ENCODE peak calls at places on chromosomes 1 and 21, in four cellular contexts. Z, I, Y and J are unnamed samples. For H3K27me3, the result is how much of the 10 kb centered on the place peaks cover.

GRCh38 chr1:150487763-150488115 is 520 bp downstream of the TARS2 start:
- DNase-seq in Z (no peak), I (no peak), Y (no peak), J (no peak)

GRCh38 chr1:90000934-90001676 is 6.2 kb downstream of the ZNF326 start:
- DNase-seq in Z (no peak), I (no peak), Y (no peak), J (no peak)

GRCh38 chr1:41378222-41378621 is 17.0 kb downstream of the FOXO6 start:
- DNase-seq in Z (no peak), I (no peak), Y (no peak), J (no peak)

GRCh38 chr1:179230721-179231120 is 1.2 kb upstream of the ABL2 start:
- DNase-seq in Z (no peak), I (no peak), Y (no peak), J (no peak)

GRCh38 chr1:228284521-228284920 is 76.7 kb downstream of the OBSCN start:
- DNase-seq in Z (no peak), I (peak), Y (no peak), J (no peak)

GRCh38 chr1:195202271-195202670 is 1406.0 kb downstream of the KCNT2 start:
- DNase-seq in Z (peak), I (no peak), Y (no peak), J (no peak)

GRCh38 chr1:205294175-205294913 is 27.2 kb downstream of the NUAK2 start:
- DNase-seq in Z (peak), I (no peak), Y (peak), J (peak)

GRCh38 chr1:34983700-34984355 is 1.3 kb downstream of the TMEM35B start:
- DNase-seq in Z (peak), I (no peak), Y (no peak), J (no peak)

GRCh38 chr1:206107168-206107544 is 10.0 kb downstream of the AVPR1B start:
- DNase-seq in Z (no peak), I (no peak), Y (no peak), J (no peak)

GRCh38 chr1:21963477-21964217 is 13.2 kb upstream of the CELA3B start:
- DNase-seq in Z (peak), I (peak), Y (peak), J (peak)

GRCh38 chr1:920506-920905 is 3.2 kb upstream of the SAMD11 start:
- DNase-seq in Z (no peak), I (no peak), Y (no peak), J (peak)

GRCh38 chr1:241639653-241640148 is 468 bp downstream of the CHML start:
- DNase-seq in Z (no peak), I (peak), Y (peak), J (peak)

GRCh38 chr1:78081980-78082860 is 36.5 kb downstream of the GIPC2 start:
- DNase-seq in Z (peak), I (no peak), Y (no peak), J (no peak)

GRCh38 chr1:36992139-36992940 is 42.0 kb downstream of the GRIK3 start:
- DNase-seq in Z (no peak), I (no peak), Y (no peak), J (no peak)

GRCh38 chr1:202214089-202214843 is 20.7 kb downstream of the LGR6 start:
- DNase-seq in Z (no peak), I (peak), Y (no peak), J (no peak)

GRCh38 chr1:41341365-41341683 is 19.9 kb upstream of the FOXO6 start:
- DNase-seq in Z (no peak), I (no peak), Y (no peak), J (no peak)

GRCh38 chr21:19123053-19123452 is 719.5 kb upstream of the TMPRSS15 start:
- DNase-seq in Z (no peak), I (no peak), Y (no peak), J (no peak)

GRCh38 chr1:59272507-59272906 is 24.4 kb upstream of the FGGY start:
- DNase-seq in Z (peak), I (no peak), Y (no peak), J (no peak)

GRCh38 chr1:167634435-167634834 is 4.4 kb downstream of the RCSD1 start:
- DNase-seq in Z (no peak), I (no peak), Y (no peak), J (no peak)

GRCh38 chr1:204711947-204712701 is 26.6 kb upstream of the LRRN2 start:
- DNase-seq in Z (no peak), I (peak), Y (no peak), J (peak)

GRCh38 chr1:26630634-26631033 is 65.2 kb upstream of the ARID1A start:
- DNase-seq in Z (no peak), I (no peak), Y (no peak), J (no peak)

GRCh38 chr1:115156826-115157468 is 67.6 kb upstream of the TSPAN2 start:
- DNase-seq in Z (no peak), I (no peak), Y (no peak), J (no peak)

GRCh38 chr1:91609571-91609970 is 108.9 kb downstream of the CDC7 start:
- DNase-seq in Z (peak), I (no peak), Y (no peak), J (no peak)

GRCh38 chr1:21022279-21023040 is 154.2 kb downstream of the EIF4G3 start:
- DNase-seq in Z (peak), I (peak), Y (peak), J (peak)

GRCh38 chr1:107535091-107535490 is 394.3 kb downstream of the NTNG1 start:
- DNase-seq in Z (no peak), I (peak), Y (no peak), J (no peak)

GRCh38 chr1:32539584-32540571 is 651 bp downstream of the ZBTB8A start:
- DNase-seq in Z (peak), I (peak), Y (peak), J (peak)

GRCh38 chr1:17475729-17476128 is 36.3 kb upstream of the RCC2 start:
- DNase-seq in Z (peak), I (no peak), Y (no peak), J (no peak)

GRCh38 chr1:5744342-5744741 is 247.9 kb downstream of the NPHP4 start:
- DNase-seq in Z (no peak), I (no peak), Y (no peak), J (no peak)

GRCh38 chr1:161954050-161954449 is 69.6 kb downstream of the OLFML2B start:
- DNase-seq in Z (no peak), I (no peak), Y (no peak), J (no peak)

GRCh38 chr1:36864182-36865079 is 169.9 kb downstream of the GRIK3 start:
- DNase-seq in Z (no peak), I (no peak), Y (no peak), J (no peak)

GRCh38 chr1:180309338-180309737 is 79.3 kb downstream of the LHX4 start:
- DNase-seq in Z (peak), I (no peak), Y (no peak), J (no peak)

GRCh38 chr1:43438576-43439120 is 15.1 kb downstream of the HYI start:
- DNase-seq in Z (no peak), I (peak), Y (peak), J (peak)

GRCh38 chr1:84692391-84692790 is 2.1 kb upstream of the SSX2IP start:
- DNase-seq in Z (no peak), I (no peak), Y (no peak), J (no peak)
- H3K4me3 ChIP-seq in Z (no peak), I (no peak), Y (no peak), J (no peak)

GRCh38 chr1:65940131-65940530 is 147.4 kb downstream of the PDE4B start:
- DNase-seq in Z (no peak), I (no peak), Y (no peak), J (no peak)
- H3K27me3 ChIP-seq in Z (under half), I (under half), Y (under half), J (under half)

GRCh38 chr1:15835205-15835740 is 12.2 kb upstream of the SPEN start:
- DNase-seq in Z (no peak), I (peak), Y (no peak), J (no peak)
- TF ChIP-seq POLR2A in Z (no peak), I (no peak), Y (no peak), J (no peak)

GRCh38 chr1:117967472-117967871 is 37.9 kb downstream of the WDR3 start:
- DNase-seq in Z (peak), I (no peak), Y (no peak), J (no peak)
- H3K4me3 ChIP-seq in Z (no peak), I (no peak), Y (no peak), J (no peak)

GRCh38 chr1:39642796-39643195 is 3.4 kb upstream of the HEYL start:
- DNase-seq in Z (peak), I (no peak), Y (peak), J (no peak)
- H3K27me3 ChIP-seq in Z (under half), I (under half), Y (under half), J (under half)

GRCh38 chr1:169889871-169890270 is 3.8 kb downstream of the SCYL3 start:
- DNase-seq in Z (no peak), I (no peak), Y (no peak), J (no peak)

GRCh38 chr1:169892819-169893644 is 664 bp downstream of the SCYL3 start:
- DNase-seq in Z (peak), I (peak), Y (peak), J (peak)

GRCh38 chr1:169892176-169892818 is 1.4 kb downstream of the SCYL3 start:
- DNase-seq in Z (no peak), I (no peak), Y (no peak), J (no peak)

GRCh38 chr1:169890761-169891538 is 2.7 kb downstream of the SCYL3 start:
- DNase-seq in Z (no peak), I (peak), Y (no peak), J (no peak)

DNA sequence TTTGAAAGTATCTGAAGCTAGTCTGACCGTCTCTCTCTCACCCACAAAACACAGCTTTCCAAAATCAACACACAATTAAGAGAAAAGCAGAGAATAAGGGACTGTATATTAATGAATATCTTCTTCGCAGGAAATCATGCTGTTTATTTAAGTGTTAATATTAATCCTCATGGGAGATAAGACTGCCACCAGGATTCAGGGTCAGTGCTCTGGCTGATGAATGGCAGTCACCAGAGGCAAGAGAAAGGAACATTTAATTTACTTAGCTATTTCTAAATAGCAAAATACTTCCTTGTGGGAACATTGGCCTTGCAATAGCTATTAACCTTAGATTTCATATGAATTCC is 2.2 kb downstream of the SCYL3 start:
- DNase-seq in Z (no peak), I (no peak), Y (no peak), J (no peak)
- TF ChIP-seq POLR2A in Z (no peak), I (no peak), Y (no peak), J (no peak)

GRCh38 chr21:42102063-42102462 is 30.9 kb downstream of the UMODL1 start:
- DNase-seq in Z (no peak), I (no peak), Y (no peak), J (no peak)

GRCh38 chr21:42101246-42101645 is 30.1 kb downstream of the UMODL1 start:
- DNase-seq in Z (no peak), I (peak), Y (no peak), J (no peak)

GRCh38 chr21:42103843-42104242 is 32.7 kb downstream of the UMODL1 start:
- DNase-seq in Z (no peak), I (no peak), Y (no peak), J (no peak)

GRCh38 chr21:42102516-42102915 is 31.4 kb downstream of the UMODL1 start:
- DNase-seq in Z (no peak), I (no peak), Y (no peak), J (no peak)

DNA sequence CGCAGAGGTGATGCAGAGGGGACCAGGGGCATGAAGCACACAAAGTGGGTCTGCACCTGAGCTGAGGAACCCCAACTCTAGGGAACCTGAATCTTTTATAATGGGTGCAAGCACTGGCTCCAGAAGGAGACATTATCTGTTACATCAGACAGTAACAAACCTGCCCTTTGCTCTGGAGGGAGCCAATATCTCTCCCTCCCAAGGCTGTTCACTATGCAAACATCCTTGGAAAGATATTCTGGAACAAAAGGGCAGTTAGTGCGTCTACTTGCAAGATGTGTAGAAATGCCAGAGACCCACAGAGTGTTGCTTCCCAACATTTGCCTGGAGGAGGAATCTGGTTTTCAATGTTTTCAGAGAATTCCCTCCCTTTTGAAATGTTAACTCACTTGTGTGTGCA is 31.8 kb downstream of the UMODL1 start:
- DNase-seq in Z (no peak), I (no peak), Y (no peak), J (no peak)
- H3K4me3 ChIP-seq in Z (no peak), I (no peak), Y (no peak), J (no peak)

DNA sequence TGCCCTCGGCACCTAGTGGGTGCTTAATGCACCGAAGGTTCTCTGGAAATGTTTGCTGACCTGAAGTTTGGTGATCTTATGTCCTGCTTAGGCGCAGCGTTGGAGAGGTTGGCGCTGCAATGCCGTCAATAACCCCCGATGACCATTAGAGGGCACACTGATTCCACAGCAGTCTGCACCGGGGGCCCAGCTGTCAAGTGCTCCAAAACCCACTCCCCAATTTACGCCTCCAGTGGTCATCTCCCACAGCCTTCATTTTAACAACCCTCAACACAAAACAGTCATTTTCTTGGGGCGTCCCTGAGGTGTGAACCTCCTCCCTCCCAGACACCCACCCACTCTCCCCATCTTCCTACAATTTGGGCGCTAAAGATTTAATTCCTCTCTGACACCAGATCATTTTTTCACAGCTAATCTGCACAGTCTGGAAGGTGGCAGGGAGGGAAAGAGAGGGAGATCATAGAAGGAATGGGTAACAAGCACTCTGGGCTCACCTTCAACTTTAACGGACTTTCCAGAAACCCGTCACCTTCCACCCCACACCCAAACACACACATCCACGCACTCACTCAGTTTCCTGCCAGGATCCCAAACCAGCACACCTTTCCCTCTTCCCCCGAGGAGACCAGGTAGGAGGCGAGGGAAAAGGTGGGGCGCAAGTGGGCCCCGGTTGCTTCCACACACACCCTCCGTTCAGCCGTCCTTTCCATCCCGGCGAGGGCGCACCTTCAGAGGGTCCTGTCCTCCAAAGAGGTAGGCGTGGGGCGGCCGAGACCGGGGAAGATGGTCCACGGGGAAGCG is 570 bp upstream of the NPR1 start:
- DNase-seq in Z (peak), I (peak), Y (peak), J (peak)
- H3K27me3 ChIP-seq in Z (under half), I (under half), Y (under half), J (under half)

GRCh38 chr21:26130249-26130896 is 40.2 kb downstream of the APP start:
- DNase-seq in Z (peak), I (no peak), Y (no peak), J (no peak)
- TF ChIP-seq POLR2A in Z (no peak), I (no peak), Y (no peak), J (no peak)

GRCh38 chr1:185075476-185075875 is 30.1 kb downstream of the RNF2 start:
- DNase-seq in Z (no peak), I (no peak), Y (no peak), J (no peak)

GRCh38 chr1:185069202-185069601 is 23.8 kb downstream of the RNF2 start:
- DNase-seq in Z (no peak), I (no peak), Y (no peak), J (no peak)

GRCh38 chr1:185073725-185074124 is 28.4 kb downstream of the RNF2 start:
- DNase-seq in Z (peak), I (no peak), Y (no peak), J (no peak)

GRCh38 chr1:185077374-185077773 is 32.0 kb downstream of the RNF2 start:
- DNase-seq in Z (no peak), I (no peak), Y (no peak), J (no peak)

GRCh38 chr1:185074307-185074706 is 28.9 kb downstream of the RNF2 start:
- DNase-seq in Z (peak), I (no peak), Y (no peak), J (no peak)
- H3K4me3 ChIP-seq in Z (no peak), I (no peak), Y (no peak), J (no peak)